ENCODE peak calls at places on chromosomes 11 and 22, in five cellular contexts. O, K, A, E and V are unnamed samples.

GRCh38 chr11:1401656-1402221 is 12.0 kb downstream of the BRSK2 start:
- DNase-seq in O (peak; percentile 76), K (peak; percentile 50), A (peak; percentile 78), E (peak; percentile 27), V (no peak)

GRCh38 chr11:14973621-14974020 is 1.5 kb upstream of the CALCA start:
- DNase-seq in O (peak; percentile 36), K (peak; percentile 14), A (no peak), E (no peak), V (no peak)

GRCh38 chr11:15826826-15827225 is 529.5 kb downstream of the SOX6 start:
- DNase-seq in O (peak; percentile 73), K (peak; percentile 20), A (no peak), E (no peak), V (no peak)

GRCh38 chr22:43183496-43184263 is 3.3 kb downstream of the TTLL12 start:
- DNase-seq in O (no peak), K (peak; percentile 60), A (no peak), E (no peak), V (no peak)

GRCh38 chr11:44451706-44452105 is 113.8 kb upstream of the CD82 start:
- DNase-seq in O (no peak), K (no peak), A (no peak), E (no peak), V (no peak)

GRCh38 chr22:43395296-43395695 is 16.5 kb upstream of the MPPED1 start:
- DNase-seq in O (no peak), K (no peak), A (no peak), E (no peak), V (no peak)

GRCh38 chr22:50687829-50688228 is 15.2 kb downstream of the SHANK3 start:
- DNase-seq in O (no peak), K (no peak), A (no peak), E (no peak), V (no peak)

GRCh38 chr11:18865951-18866350 is 73.3 kb downstream of the MRGPRX1 start:
- DNase-seq in O (peak; percentile 14), K (no peak), A (no peak), E (no peak), V (peak; percentile 95)

GRCh38 chr11:47724041-47724729 is 9.0 kb upstream of the AGBL2 start:
- DNase-seq in O (no peak), K (peak; percentile 59), A (no peak), E (peak; percentile 44), V (no peak)

GRCh38 chr11:68128682-68129327 is 7.6 kb upstream of the CHKA start:
- DNase-seq in O (no peak), K (peak; percentile 26), A (no peak), E (no peak), V (no peak)

GRCh38 chr11:28529540-28530410 is 421.6 kb downstream of the METTL15 start:
- DNase-seq in O (peak; percentile 24), K (peak; percentile 82), A (peak; percentile 29), E (peak; percentile 57), V (no peak)

GRCh38 chr22:48782817-48783511 is 1044.7 kb downstream of the BRD1 start:
- DNase-seq in O (peak; percentile 12), K (no peak), A (peak; percentile 35), E (no peak), V (no peak)

GRCh38 chr11:2591805-2592204 is 108.0 kb downstream of the KCNQ1OT1 start:
- DNase-seq in O (no peak), K (no peak), A (no peak), E (no peak), V (no peak)

GRCh38 chr11:15991174-15991655 is 365.1 kb downstream of the SOX6 start:
- DNase-seq in O (no peak), K (no peak), A (no peak), E (no peak), V (no peak)

GRCh38 chr11:48164836-48165235 is 51.8 kb upstream of the OR4B1 start:
- DNase-seq in O (no peak), K (no peak), A (no peak), E (no peak), V (no peak)

GRCh38 chr22:19234126-19234896 is 55.8 kb upstream of the SLC25A1 start:
- DNase-seq in O (no peak), K (no peak), A (no peak), E (no peak), V (no peak)